ENCODE peak calls at places on chromosomes 6 and 20, in nine cellular contexts. E is colonic mucosa, F is fibroblast of lung, D is ascending aorta, G is HepG2, X is AG04450, J is stomach, Q is adrenal gland, O is lower lobe of right lung. U is an unnamed sample.

GRCh38 chr6:49528571-49528970 is 21.9 kb upstream of the C6orf141 start:
- DNase-seq in E (no peak), F (no peak), D (no peak), G (no peak), X (no peak), J (no peak), Q (no peak), O (no peak), U (no peak)

GRCh38 chr6:14804001-14804401 is 441.9 kb upstream of the JARID2 start:
- DNase-seq in E (no peak), F (no peak), D (no peak), G (no peak), X (no peak), J (no peak), Q (peak; percentile 20), O (no peak), U (no peak)

GRCh38 chr6:74289881-74290280 is 593.9 kb downstream of the CD109 start:
- DNase-seq in E (no peak), F (peak; percentile 43), D (no peak), G (no peak), X (peak; percentile 95), J (no peak), Q (no peak), O (no peak), U (no peak)

GRCh38 chr20:1171461-1172093 is 13.2 kb downstream of the TMEM74B start:
- DNase-seq in E (no peak), F (peak; percentile 18), D (no peak), G (peak; percentile 42), X (no peak), J (no peak), Q (no peak), O (no peak), U (no peak)

GRCh38 chr20:16576219-16576618 is 3.0 kb upstream of the KIF16B start:
- DNase-seq in E (no peak), F (no peak), D (no peak), G (no peak), X (no peak), J (no peak), Q (no peak), O (peak; percentile 27), U (no peak)

GRCh38 chr6:3061501-3061941 is 6.8 kb upstream of the RIPK1 start:
- DNase-seq in E (peak; percentile 4), F (peak; percentile 85), D (no peak), G (no peak), X (no peak), J (no peak), Q (no peak), O (no peak), U (no peak)

GRCh38 chr20:4490045-4490444 is 231.7 kb upstream of the PRND start:
- DNase-seq in E (no peak), F (no peak), D (no peak), G (no peak), X (no peak), J (no peak), Q (no peak), O (no peak), U (peak; percentile 8)

GRCh38 chr20:41818991-41819390 is 200.8 kb upstream of the CHD6 start:
- DNase-seq in E (no peak), F (no peak), D (no peak), G (no peak), X (no peak), J (no peak), Q (no peak), O (no peak), U (no peak)

GRCh38 chr6:141307309-141307998 is 825.3 kb upstream of the GJE1 start:
- DNase-seq in E (no peak), F (no peak), D (no peak), G (no peak), X (no peak), J (no peak), Q (no peak), O (no peak), U (no peak)

GRCh38 chr6:141303907-141304306 is 828.8 kb upstream of the GJE1 start:
- DNase-seq in E (no peak), F (no peak), D (no peak), G (no peak), X (no peak), J (no peak), Q (no peak), O (no peak), U (no peak)

DNA sequence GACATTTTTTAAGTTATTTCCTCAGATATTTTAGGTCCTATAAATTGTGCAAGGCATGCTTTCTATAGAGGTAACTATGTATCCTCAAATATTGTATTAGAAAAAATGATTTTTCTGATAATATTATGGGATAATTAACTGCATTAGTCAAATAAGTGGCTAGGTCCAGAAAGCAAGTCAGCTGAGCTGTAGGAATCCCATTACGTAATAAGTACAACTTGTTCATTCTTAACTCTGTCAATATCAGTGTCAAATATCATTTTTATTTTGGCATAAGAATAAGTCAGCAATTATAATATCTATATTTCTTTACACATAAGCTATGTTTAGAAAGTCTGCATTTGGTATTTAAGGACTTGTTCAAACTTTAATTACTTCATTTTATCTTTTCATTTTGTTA is 830.9 kb upstream of the GJE1 start:
- DNase-seq in E (no peak), F (no peak), D (no peak), G (no peak), X (no peak), J (no peak), Q (no peak), O (no peak), U (no peak)
- H3K27ac ChIP-seq in E (no peak overlapping the region), F (no peak overlapping the region), D (no peak overlapping the region), G (no peak overlapping the region), X (no peak overlapping the region), J (no peak overlapping the region), Q (no peak overlapping the region), O (no peak overlapping the region), U (no peak overlapping the region)

GRCh38 chr6:99426454-99426762 is 1.3 kb upstream of the PNISR start:
- DNase-seq in E (no peak), F (peak; percentile 5), D (no peak), G (no peak), X (no peak), J (no peak), Q (no peak), O (no peak), U (no peak)

GRCh38 chr6:99424761-99425646 is at the start of gene PNISR:
- DNase-seq in E (peak; percentile 94), F (peak; percentile 98), D (peak; percentile 97), G (peak; percentile 98), X (peak; percentile 97), J (peak; percentile 88), Q (peak; percentile 93), O (peak; percentile 86), U (peak; percentile 92)

GRCh38 chr6:99424022-99424421 is 1.1 kb downstream of the PNISR start:
- DNase-seq in E (no peak), F (no peak), D (no peak), G (no peak), X (no peak), J (no peak), Q (no peak), O (no peak), U (no peak)

GRCh38 chr6:99425647-99426453 is 742 bp upstream of the PNISR start:
- DNase-seq in E (peak; percentile 92), F (peak; percentile 89), D (peak; percentile 92), G (peak; percentile 91), X (peak; percentile 49), J (peak; percentile 73), Q (peak; percentile 89), O (peak; percentile 90), U (peak; percentile 88)

DNA sequence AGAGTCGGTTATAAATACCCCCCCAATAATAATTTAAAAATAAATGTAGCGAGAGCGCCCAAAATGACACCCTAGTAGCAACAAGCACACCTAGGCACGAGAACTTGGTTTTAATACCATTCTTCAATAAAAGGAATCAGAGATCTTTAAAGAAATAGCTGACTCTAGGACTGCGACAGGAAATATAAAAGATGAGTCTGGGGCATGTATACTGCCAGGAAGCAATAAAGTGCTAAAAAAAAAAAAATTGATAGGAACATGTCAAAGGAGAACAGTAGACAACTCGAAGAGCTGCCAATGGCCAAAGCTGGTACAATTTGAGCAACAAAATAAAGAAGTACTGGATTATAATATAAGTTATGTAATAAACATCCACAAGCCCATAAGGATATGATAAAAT is 2.2 kb downstream of the PNISR start:
- DNase-seq in E (no peak), F (no peak), D (no peak), G (no peak), X (no peak), J (no peak), Q (no peak), O (no peak), U (no peak)
- H3K4me3 ChIP-seq in E (no peak overlapping the region), F (no peak overlapping the region), D (peak overlapping the region; percentile 89), G (no peak overlapping the region), X (no peak overlapping the region), J (peak overlapping the region; percentile 81), Q (no peak overlapping the region), O (no peak overlapping the region), U (no peak overlapping the region)

DNA sequence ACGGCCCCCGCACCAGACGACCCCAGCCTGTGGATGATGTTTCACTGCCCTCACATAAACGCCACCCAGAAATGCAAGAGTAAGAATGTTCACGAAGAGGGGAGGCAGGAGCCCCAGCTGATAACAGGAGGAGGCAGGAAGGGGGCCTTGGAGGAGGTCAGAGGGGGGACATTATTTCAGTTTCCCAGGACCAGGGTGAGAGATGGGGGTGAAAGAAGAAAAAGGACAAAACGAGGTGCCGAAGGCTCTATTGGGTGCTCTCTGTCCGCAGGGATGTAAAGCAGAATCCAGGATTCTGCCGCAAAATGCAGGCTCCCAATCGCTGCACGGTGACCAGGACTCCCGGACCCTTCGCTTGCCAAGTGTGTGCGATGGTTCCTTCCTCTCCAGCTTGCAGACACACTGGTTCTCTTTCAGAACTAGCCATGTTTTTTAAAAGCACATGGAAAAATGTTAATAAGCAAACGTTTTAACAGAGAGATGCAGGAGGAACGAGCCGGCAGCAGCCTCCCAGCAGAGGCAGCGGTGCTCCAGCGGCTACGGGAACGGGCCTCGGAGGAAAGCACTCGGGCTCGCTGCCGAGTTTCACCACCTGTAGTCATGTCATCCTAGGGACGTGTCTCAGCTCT is 59.5 kb downstream of the ZNF831 start:
- DNase-seq in E (no peak), F (no peak), D (no peak), G (no peak), X (no peak), J (no peak), Q (no peak), O (no peak), U (peak; percentile 38)
- TF ChIP-seq CTCF in E (no peak), F (no peak), D (no peak), G (no peak), X (no peak), J (no peak), Q (no peak), O (no peak), U (no peak)

GRCh38 chr20:19944772-19945459 is 72.2 kb upstream of the NAA20 start:
- DNase-seq in E (no peak), F (peak; percentile 86), D (no peak), G (no peak), X (no peak), J (no peak), Q (no peak), O (no peak), U (peak; percentile 26)

GRCh38 chr20:19940945-19941590 is 76.1 kb upstream of the NAA20 start:
- DNase-seq in E (no peak), F (no peak), D (no peak), G (no peak), X (no peak), J (no peak), Q (peak; percentile 27), O (no peak), U (no peak)

GRCh38 chr20:19942611-19943010 is 74.6 kb upstream of the NAA20 start:
- DNase-seq in E (no peak), F (no peak), D (no peak), G (no peak), X (no peak), J (no peak), Q (no peak), O (no peak), U (no peak)

GRCh38 chr20:19945732-19946670 is 71.2 kb upstream of the NAA20 start:
- DNase-seq in E (peak; percentile 68), F (peak; percentile 19), D (no peak), G (no peak), X (no peak), J (peak; percentile 72), Q (no peak), O (no peak), U (no peak)

DNA sequence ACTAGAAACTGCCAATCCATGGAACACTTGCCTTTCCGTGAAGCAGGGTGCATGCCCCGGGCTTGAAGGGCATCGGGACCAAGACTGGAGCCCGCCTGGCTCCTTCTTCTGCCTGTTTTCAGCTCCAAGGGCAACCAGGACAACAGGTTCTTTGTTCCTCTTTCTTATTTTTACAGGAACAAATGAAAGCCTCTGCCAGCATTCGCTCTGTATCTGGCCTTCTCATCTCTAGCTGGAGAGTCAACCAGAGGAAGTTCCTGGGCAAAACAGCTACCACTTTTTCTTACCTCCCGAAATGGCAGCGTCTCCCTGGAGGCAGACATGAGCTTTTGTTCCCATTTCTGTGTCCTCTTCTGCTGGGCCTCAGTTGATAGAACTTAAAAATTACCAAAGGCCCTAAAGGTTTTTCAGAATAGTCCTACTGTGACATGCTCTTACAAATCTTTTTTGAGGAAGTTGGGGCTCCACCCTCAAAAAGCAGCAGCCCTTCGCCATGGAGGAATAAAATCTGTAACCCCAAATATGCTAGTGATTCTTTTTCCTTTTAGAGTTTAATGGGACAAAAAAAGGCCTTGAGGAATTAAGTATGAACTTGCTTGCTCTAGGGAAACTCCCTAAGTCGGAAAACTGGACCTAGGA is 74.0 kb upstream of the NAA20 start:
- DNase-seq in E (no peak), F (no peak), D (no peak), G (no peak), X (no peak), J (peak; percentile 58), Q (no peak), O (peak; percentile 53), U (peak; percentile 50)
- H3K27ac ChIP-seq in E (peak overlapping the region; percentile 35), F (no peak overlapping the region), D (peak overlapping the region; percentile 78), G (no peak overlapping the region), X (no peak overlapping the region), J (peak overlapping the region; percentile 57), Q (peak overlapping the region; percentile 9), O (peak overlapping the region; percentile 83), U (peak overlapping the region; percentile 69)